ENCODE peak calls at places on chromosomes 3 and 15, in eight cellular contexts. W is kidney; G is NCI-H2171 treated with DMSO at 0.1 percent for 48 hours; L is activated CD4-positive, alpha-beta T cell treated with anti-CD3 and anti-CD28 coated beads for 48 hours; M is A673; D is CD4-positive, alpha-beta T cell; I is NCI-H1105 treated with DMSO at 0.1 percent for 48 hours; P is iris pigment epithelial cell. Z is an unnamed sample.

GRCh38 chr3:71395927-71396695 is 187.4 kb downstream of the FOXP1 start:
- DNase-seq in M (no peak), P (peak; percentile 80), W (no peak), G (no peak), L (no peak), I (no peak), D (no peak), Z (no peak)

GRCh38 chr15:69522361-69522760 is 69.7 kb downstream of the RPLP1 start:
- DNase-seq in M (no peak), W (no peak), P (no peak), I (no peak), G (no peak), L (no peak), D (no peak), Z (no peak)

GRCh38 chr15:100770781-100771584 is 108.6 kb upstream of the ALDH1A3 start:
- DNase-seq in W (no peak), G (no peak), I (no peak), P (no peak), M (no peak), L (no peak), D (no peak), Z (no peak)

GRCh38 chr3:180199396-180199795 is 162.7 kb upstream of the PEX5L start:
- DNase-seq in W (no peak), P (no peak), I (no peak), D (no peak), M (no peak), G (peak; percentile 97), L (no peak), Z (no peak)

GRCh38 chr15:52787123-52787503 is 3.0 kb downstream of the ONECUT1 start:
- DNase-seq in D (no peak), P (no peak), W (no peak), I (no peak), G (no peak), M (no peak), L (no peak), Z (no peak)

GRCh38 chr3:48952510-48953118 is 34.0 kb downstream of the ARIH2 start:
- DNase-seq in L (peak; percentile 47), P (no peak), D (peak; percentile 58), I (no peak), G (peak; percentile 1), W (no peak), M (no peak), Z (no peak)

GRCh38 chr3:129890125-129890524 is 3.4 kb downstream of the TMCC1 start:
- DNase-seq in W (no peak), I (no peak), P (peak; percentile 11), M (peak; percentile 88), L (no peak), G (peak; percentile 49), D (no peak), Z (peak; percentile 81)

GRCh38 chr3:24129549-24129948 is 184.5 kb downstream of the NR1D2 start:
- DNase-seq in M (no peak), L (no peak), D (no peak), I (peak; percentile 32), W (no peak), P (no peak), G (no peak), Z (no peak)

GRCh38 chr3:152302521-152303021 is 33.8 kb downstream of the MBNL1 start:
- DNase-seq in P (peak; percentile 87), L (no peak), I (peak; percentile 52), D (no peak), W (no peak), G (no peak), M (peak; percentile 25), Z (no peak)

GRCh38 chr15:39959411-39959810 is 25.5 kb downstream of the EIF2AK4 start:
- DNase-seq in L (no peak), G (no peak), M (no peak), P (peak; percentile 27), I (no peak), W (no peak), D (no peak), Z (no peak)

GRCh38 chr3:5021571-5022092 is 42.4 kb downstream of the BHLHE40 start:
- DNase-seq in D (no peak), M (no peak), P (peak; percentile 70), I (no peak), W (no peak), G (no peak), L (peak; percentile 60), Z (no peak)

GRCh38 chr15:50256188-50257041 is 9.1 kb downstream of the HDC start:
- DNase-seq in I (no peak), D (no peak), G (peak; percentile 75), L (no peak), P (peak; percentile 89), M (no peak), W (no peak), Z (peak; percentile 13)

GRCh38 chr3:18635215-18635614 is 210.1 kb upstream of the SATB1 start:
- DNase-seq in L (no peak), P (no peak), G (no peak), I (no peak), W (no peak), D (no peak), M (no peak), Z (no peak)

GRCh38 chr15:59199775-59200465 is 6.7 kb upstream of the LDHAL6B start:
- DNase-seq in P (peak; percentile 88), G (no peak), M (peak; percentile 63), D (no peak), W (no peak), I (no peak), L (no peak), Z (no peak)

GRCh38 chr3:111143-112069 is 85.2 kb upstream of the CHL1 start:
- DNase-seq in I (peak; percentile 76), L (no peak), W (no peak), D (no peak), P (no peak), M (no peak), G (peak; percentile 0), Z (no peak)

GRCh38 chr3:149815728-149816127 is 2.7 kb downstream of the RNF13 start:
- DNase-seq in M (no peak), L (no peak), I (no peak), G (no peak), W (no peak), D (no peak), P (no peak), Z (no peak)

GRCh38 chr3:57755368-57756021 is 614 bp upstream of the SLMAP start:
- DNase-seq in P (peak; percentile 78), W (no peak), L (peak; percentile 56), D (no peak), I (peak; percentile 77), M (peak; percentile 51), G (peak; percentile 84), Z (peak; percentile 70)

Z was measured in DMS 273 treated with DMSO at 0.1 percent for 48 hours.